ENCODE peak calls at places on chromosome 9, in seven cellular contexts. B is activated CD4-positive, alpha-beta T cell treated with anti-CD3 and anti-CD28 coated beads for 4 hours; V is HS-5; X is H9; F is astrocyte of the spinal cord; S is HuH-7; C is NAMALWA. L is an unnamed sample.

GRCh38 chr9:70747335-70747734 is 332.9 kb upstream of the KLF9 start:
- DNase-seq in B (no peak), V (peak), X (no peak), F (peak), S (no peak), C (no peak), L (no peak)

GRCh38 chr9:137411670-137412380 is 11.1 kb downstream of the EXD3 start:
- DNase-seq in B (peak), V (peak), X (peak), F (peak), S (no peak), C (peak), L (peak)

GRCh38 chr9:115164511-115164974 is 46.6 kb upstream of the TNC start:
- DNase-seq in B (no peak), V (peak), X (peak), F (peak), S (no peak), C (no peak), L (no peak)

GRCh38 chr9:94553029-94553938 is 1.6 kb upstream of the PCAT7 start:
- DNase-seq in B (no peak), V (no peak), X (peak), F (no peak), S (peak), C (no peak), L (peak)

GRCh38 chr9:127083133-127083532 is 39.3 kb downstream of the ANGPTL2 start:
- DNase-seq in B (no peak), V (no peak), X (no peak), F (no peak), S (no peak), C (no peak), L (no peak)

GRCh38 chr9:38352716-38353334 is 39.7 kb upstream of the ALDH1B1 start:
- DNase-seq in B (no peak), V (no peak), X (no peak), F (no peak), S (no peak), C (no peak), L (no peak)

GRCh38 chr9:108290839-108291585 is 564.8 kb downstream of the ACTL7B start:
- DNase-seq in B (no peak), V (no peak), X (no peak), F (peak), S (no peak), C (no peak), L (no peak)

GRCh38 chr9:86061972-86062739 is 37.2 kb downstream of the GOLM1 start:
- DNase-seq in B (no peak), V (no peak), X (no peak), F (no peak), S (no peak), C (no peak), L (no peak)

GRCh38 chr9:115267788-115268187 is 149.8 kb upstream of the TNC start:
- DNase-seq in B (no peak), V (no peak), X (no peak), F (peak), S (no peak), C (no peak), L (no peak)

GRCh38 chr9:2567922-2568321 is 53.7 kb upstream of the VLDLR start:
- DNase-seq in B (no peak), V (no peak), X (no peak), F (no peak), S (no peak), C (no peak), L (no peak)

GRCh38 chr9:89187541-89187940 is 8.9 kb upstream of the SHC3 start:
- DNase-seq in B (no peak), V (no peak), X (no peak), F (no peak), S (no peak), C (no peak), L (no peak)

L was measured in stomach.